ENCODE peak calls at places on chromosomes 13 and 19, in four cellular contexts. K is CD4-positive, alpha-beta memory T cell; G is psoas muscle; X is hepatocyte. J is an unnamed sample. For H3K27me3, the result is how much of the 10 kb centered on the place peaks cover.

GRCh38 chr19:54209058-54209747 is 8.5 kb downstream of the RPS9 start:
- DNase-seq in X (peak), G (no peak), K (no peak), J (no peak)

GRCh38 chr13:32852568-32852967 is 163.7 kb upstream of the KL start:
- DNase-seq in K (no peak), X (no peak), G (no peak), J (no peak)

GRCh38 chr13:57724486-57725272 is 93.1 kb downstream of the PCDH17 start:
- DNase-seq in G (no peak), X (no peak), K (no peak), J (no peak)

GRCh38 chr13:94548382-94549240 is 47.3 kb downstream of the TGDS start:
- DNase-seq in K (peak), X (peak), G (no peak), J (peak)

GRCh38 chr19:38004505-38005223 is 97.7 kb downstream of the SIPA1L3 start:
- DNase-seq in X (peak), G (peak), K (no peak), J (peak)

GRCh38 chr19:46211201-46211881 is 18.2 kb upstream of the IGFL1 start:
- DNase-seq in G (peak), K (no peak), X (peak), J (no peak)

GRCh38 chr13:29566864-29567263 is 28.6 kb downstream of the SLC7A1 start:
- DNase-seq in G (no peak), X (no peak), K (no peak), J (no peak)

GRCh38 chr19:38634757-38635482 is 12.5 kb upstream of the ACTN4 start:
- DNase-seq in G (peak), K (peak), X (peak), J (no peak)

GRCh38 chr13:37816276-37816675 is 53.3 kb downstream of the TRPC4 start:
- DNase-seq in G (no peak), X (no peak), K (no peak), J (no peak)

GRCh38 chr19:41269055-41269454 is 4.9 kb downstream of the HNRNPUL1 start:
- DNase-seq in K (no peak), G (no peak), X (no peak), J (no peak)

GRCh38 chr19:58001895-58002369 is 688 bp downstream of the ZNF606 start:
- DNase-seq in G (no peak), X (no peak), K (no peak), J (no peak)

GRCh38 chr19:41319500-41320184 is 9.7 kb downstream of the CCDC97 start:
- DNase-seq in X (peak), G (no peak), K (no peak), J (no peak)

GRCh38 chr19:3575260-3575741 is 2.6 kb downstream of the HMG20B start:
- DNase-seq in G (no peak), K (peak), X (no peak), J (no peak)

GRCh38 chr13:52933547-52934167 is 85.2 kb upstream of the PCDH8 start:
- DNase-seq in G (no peak), K (no peak), X (no peak), J (no peak)

GRCh38 chr13:94233401-94233800 is 246.1 kb downstream of the DCT start:
- DNase-seq in X (peak), K (no peak), G (peak), J (no peak)

GRCh38 chr19:29702161-29702957 is 12.7 kb downstream of the C19orf12 start:
- DNase-seq in K (no peak), X (no peak), G (peak), J (no peak)

GRCh38 chr19:18156841-18157464 is 4.0 kb downstream of the PIK3R2 start:
- DNase-seq in K (no peak), X (peak), G (peak), J (no peak)

GRCh38 chr13:26882731-26883130 is 122.1 kb upstream of the GPR12 start:
- DNase-seq in K (no peak), G (no peak), X (no peak), J (no peak)

GRCh38 chr13:79709526-79709925 is 228.6 kb downstream of the NDFIP2 start:
- DNase-seq in X (no peak), K (no peak), G (no peak), J (no peak)

GRCh38 chr13:52845334-52845761 is 3.1 kb downstream of the PCDH8 start:
- DNase-seq in X (no peak), G (no peak), K (no peak), J (no peak)

GRCh38 chr19:31312004-31312403 is 37.2 kb downstream of the TSHZ3 start:
- DNase-seq in X (peak), G (no peak), K (no peak), J (no peak)

GRCh38 chr19:32345261-32346207 is at the start of gene ZNF507:
- DNase-seq in X (peak), K (peak), G (peak), J (peak)

GRCh38 chr19:51727349-51727880 is 3.6 kb upstream of the HAS1 start:
- DNase-seq in X (no peak), G (no peak), K (no peak), J (no peak)

GRCh38 chr13:98184796-98185195 is 7.7 kb upstream of the RNF113B start:
- DNase-seq in X (no peak), K (no peak), G (no peak), J (no peak)

GRCh38 chr19:17872251-17873001 is 681 bp downstream of the SLC5A5 start:
- DNase-seq in G (no peak), X (no peak), K (peak), J (no peak)

GRCh38 chr19:28224441-28224840 is 988.5 kb downstream of the UQCRFS1 start:
- DNase-seq in X (no peak), K (no peak), G (no peak), J (no peak)

GRCh38 chr13:98458431-98458830 is 118.5 kb downstream of the STK24 start:
- DNase-seq in G (no peak), K (no peak), X (no peak), J (no peak)

GRCh38 chr19:29092712-29093552 is 120.0 kb downstream of the UQCRFS1 start:
- DNase-seq in K (no peak), G (peak), X (no peak), J (no peak)

GRCh38 chr19:18023596-18024212 is 15.7 kb downstream of the ARRDC2 start:
- DNase-seq in G (peak), X (no peak), K (peak), J (no peak)

GRCh38 chr13:94325660-94326059 is 153.8 kb downstream of the DCT start:
- DNase-seq in X (no peak), G (no peak), K (no peak), J (no peak)

GRCh38 chr19:46474211-46474610 is 2.8 kb upstream of the PNMA8A start:
- DNase-seq in X (no peak), G (no peak), K (no peak), J (no peak)

GRCh38 chr19:14616310-14616870 is 33.5 kb downstream of the CLEC17A start:
- DNase-seq in K (no peak), X (no peak), G (no peak), J (no peak)

GRCh38 chr13:31242342-31242741 is 42.6 kb downstream of the B3GLCT start:
- DNase-seq in X (no peak), K (no peak), G (no peak), J (no peak)

GRCh38 chr19:50906217-50906616 is 5.0 kb downstream of the KLK4 start:
- DNase-seq in X (peak), G (no peak), K (peak), J (no peak)

GRCh38 chr19:1904385-1905070 is 671 bp upstream of the ADAT3 start:
- DNase-seq in K (no peak), X (peak), G (no peak), J (no peak)

GRCh38 chr19:2150794-2151338 is 500 bp downstream of the AP3D1 start:
- DNase-seq in K (no peak), X (peak), G (no peak), J (no peak)

GRCh38 chr19:3192228-3192635 is 6.5 kb downstream of the NCLN start:
- DNase-seq in G (no peak), K (no peak), X (no peak), J (no peak)

GRCh38 chr19:6794817-6795431 is 22.4 kb downstream of the VAV1 start:
- DNase-seq in K (no peak), X (no peak), G (no peak), J (no peak)
- H3K27ac ChIP-seq in K (no peak), X (no peak), G (no peak), J (no peak)

GRCh38 chr13:99971576-99972189 is at the start of gene ZIC5:
- DNase-seq in X (no peak), G (no peak), K (no peak), J (no peak)

GRCh38 chr13:99969934-99970760 is 1.4 kb downstream of the ZIC5 start:
- DNase-seq in K (no peak), X (no peak), G (no peak), J (no peak)

GRCh38 chr13:99969368-99969933 is 2.1 kb downstream of the ZIC5 start:
- DNase-seq in X (no peak), G (no peak), K (no peak), J (no peak)

GRCh38 chr13:99972190-99972731 is 694 bp upstream of the ZIC5 start:
- DNase-seq in K (no peak), G (no peak), X (no peak), J (no peak)

GRCh38 chr13:99970761-99971575 is 599 bp downstream of the ZIC5 start:
- DNase-seq in G (no peak), X (no peak), K (no peak), J (no peak)
- H3K27me3 ChIP-seq in G (half or more), X (half or more), K (half or more), J (under half)

DNA sequence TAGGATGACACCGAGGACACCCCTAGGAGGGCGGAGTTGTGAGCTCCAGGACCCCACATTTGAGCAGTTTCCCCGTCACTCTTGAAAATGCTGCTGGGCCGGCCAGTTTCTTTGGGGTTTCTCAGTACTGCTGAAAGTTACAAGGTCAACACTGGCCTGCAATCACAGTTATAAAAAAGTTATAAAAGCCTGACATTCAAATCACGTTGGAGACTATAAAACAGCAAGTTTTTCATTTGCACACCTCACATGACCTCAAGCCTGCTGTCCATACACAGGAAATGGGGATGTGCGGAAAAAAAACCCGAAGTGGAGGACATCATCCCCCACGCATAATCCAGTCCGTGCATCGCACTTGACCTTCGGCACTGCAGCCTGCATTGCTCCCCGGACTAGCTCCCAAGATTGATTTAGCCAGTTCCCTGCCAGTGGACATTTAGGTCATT is 27.0 kb downstream of the DNM2 start:
- DNase-seq in X (no peak), K (no peak), G (no peak), J (no peak)
- H3K27ac ChIP-seq in X (peak), K (no peak), G (no peak), J (peak)

GRCh38 chr13:21322304-21322965 is 136.7 kb downstream of the ZDHHC20 start:
- DNase-seq in K (no peak), G (no peak), X (no peak), J (no peak)

GRCh38 chr13:21320642-21321034 is 138.5 kb downstream of the ZDHHC20 start:
- DNase-seq in K (no peak), G (no peak), X (no peak), J (no peak)

GRCh38 chr13:21321269-21321668 is 137.8 kb downstream of the ZDHHC20 start:
- DNase-seq in X (no peak), G (no peak), K (no peak), J (no peak)

GRCh38 chr13:21318891-21319532 is 140.1 kb downstream of the ZDHHC20 start:
- DNase-seq in K (no peak), G (no peak), X (no peak), J (no peak)

DNA sequence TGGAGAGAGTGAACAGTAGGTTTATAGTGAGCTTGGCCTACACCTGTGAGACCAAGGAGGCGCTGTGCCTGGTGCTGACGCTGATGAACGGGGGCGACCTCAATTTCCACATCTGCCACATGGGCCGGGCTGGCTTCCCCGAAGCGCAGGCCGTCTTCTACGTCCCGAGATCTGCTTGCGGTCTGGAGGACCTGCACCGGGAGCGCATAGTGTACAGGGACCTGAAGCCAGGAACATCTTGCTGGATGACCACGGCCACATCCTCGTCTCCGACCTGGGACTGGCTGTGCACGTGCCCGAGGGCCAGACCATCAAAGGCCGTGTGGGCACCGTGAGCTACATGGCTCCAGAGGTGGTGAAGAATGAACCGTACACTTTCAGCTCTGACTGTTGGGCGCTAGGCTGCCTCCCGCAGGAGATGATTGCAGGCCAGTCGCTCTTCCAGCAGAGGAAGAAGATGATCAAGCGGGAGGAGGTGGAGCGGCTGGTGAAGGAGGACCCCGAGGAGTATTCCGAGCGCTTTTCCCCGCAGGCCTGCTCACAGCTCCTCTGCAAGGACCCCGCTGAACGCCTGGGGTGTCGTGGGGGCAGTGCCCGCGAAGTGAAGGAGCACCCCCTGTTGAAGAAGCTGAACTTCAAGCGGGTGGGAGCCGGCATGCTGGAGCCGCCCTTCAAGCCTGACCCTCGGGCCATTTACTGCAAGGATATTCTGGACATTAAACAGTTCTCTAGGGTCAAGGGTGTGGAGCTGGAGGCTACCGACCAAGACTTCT is 139.0 kb downstream of the ZDHHC20 start:
- DNase-seq in G (no peak), X (no peak), K (no peak), J (no peak)
- H3K27me3 ChIP-seq in G (under half), X (under half), K (under half), J (under half)

GRCh38 chr13:76693086-76693485 is 193.1 kb downstream of the KCTD12 start:
- DNase-seq in K (no peak), G (no peak), X (no peak), J (no peak)

GRCh38 chr13:76690611-76691010 is 195.6 kb downstream of the KCTD12 start:
- DNase-seq in X (no peak), K (no peak), G (no peak), J (no peak)

GRCh38 chr13:76692326-76692725 is 193.9 kb downstream of the KCTD12 start:
- DNase-seq in K (no peak), G (no peak), X (no peak), J (no peak)

GRCh38 chr13:76697277-76697676 is 188.9 kb downstream of the KCTD12 start:
- DNase-seq in G (no peak), X (no peak), K (no peak), J (no peak)

DNA sequence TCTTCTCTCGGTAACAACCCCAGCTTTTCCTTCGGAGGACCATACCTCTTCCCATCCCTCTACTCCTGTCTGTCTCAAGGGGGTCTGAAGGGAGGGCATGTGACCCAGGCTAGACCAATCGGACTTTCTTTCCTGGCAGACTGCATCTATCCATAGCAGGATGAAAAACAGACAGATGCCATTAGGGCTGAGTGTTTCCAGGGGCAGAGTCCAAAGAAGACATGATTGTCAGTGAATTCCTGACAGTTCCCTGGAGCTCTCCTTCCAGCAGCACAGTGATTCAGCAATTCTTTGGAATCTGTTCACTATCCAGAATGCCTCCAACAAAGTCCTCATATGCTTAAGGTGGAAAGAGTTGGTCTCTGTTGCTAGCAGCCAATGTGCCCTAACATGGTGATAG is 189.8 kb downstream of the KCTD12 start:
- DNase-seq in G (no peak), K (no peak), X (peak), J (no peak)
- H3K27ac ChIP-seq in G (no peak), K (no peak), X (peak), J (no peak)